ENCODE peak calls at places on chromosomes 3 and 15, in six cellular contexts. Y is fibroblast of lung, W is astrocyte, B is GM13977, G is progenitor cell of endocrine pancreas, O is GM10248. J is an unnamed sample.

GRCh38 chr3:132261501-132261900 is 55.7 kb upstream of the ACP3 start:
- DNase-seq in W (no peak), O (no peak), G (no peak), Y (no peak), B (no peak), J (no peak)

GRCh38 chr3:86995537-86995936 is 4.6 kb upstream of the VGLL3 start:
- DNase-seq in Y (peak; percentile 94), B (no peak), W (peak; percentile 92), G (no peak), O (no peak), J (peak; percentile 48)

GRCh38 chr3:88301273-88302002 is 151.7 kb downstream of the C3orf38 start:
- DNase-seq in G (no peak), Y (peak; percentile 0), B (no peak), W (no peak), O (no peak), J (no peak)

GRCh38 chr15:32104061-32104980 is 74.0 kb downstream of the CHRNA7 start:
- DNase-seq in B (no peak), W (no peak), G (no peak), Y (no peak), O (no peak), J (no peak)

GRCh38 chr15:80779658-80780415 is 667 bp downstream of the CEMIP start:
- DNase-seq in G (no peak), W (peak; percentile 29), O (no peak), Y (peak; percentile 45), B (peak; percentile 31), J (no peak)

GRCh38 chr15:84992157-84992940 is 10.7 kb downstream of the PDE8A start:
- DNase-seq in G (no peak), O (no peak), Y (peak; percentile 94), W (peak; percentile 93), B (no peak), J (no peak)

GRCh38 chr15:70892912-70893560 is 410 bp downstream of the LRRC49 start:
- DNase-seq in G (no peak), W (peak; percentile 41), Y (peak; percentile 65), O (peak; percentile 38), B (no peak), J (peak; percentile 41)

GRCh38 chr3:66812126-66812525 is 186.0 kb upstream of the KBTBD8 start:
- DNase-seq in O (no peak), B (no peak), W (peak; percentile 61), Y (peak; percentile 70), G (no peak), J (no peak)

GRCh38 chr3:197309528-197310361 is 11.3 kb upstream of the DLG1 start:
- DNase-seq in G (no peak), W (peak; percentile 95), O (no peak), B (no peak), Y (peak; percentile 95), J (peak; percentile 79)

GRCh38 chr3:14468621-14468981 is 66.2 kb downstream of the SLC6A6 start:
- DNase-seq in B (no peak), O (no peak), W (no peak), Y (no peak), G (no peak), J (no peak)

GRCh38 chr15:99100245-99101173 is 4.4 kb upstream of the SYNM start:
- DNase-seq in G (peak; percentile 75), O (peak; percentile 69), Y (peak; percentile 63), W (peak; percentile 35), B (peak; percentile 68), J (no peak)

GRCh38 chr3:52262447-52262846 is 16.0 kb downstream of the WDR82 start:
- DNase-seq in B (no peak), G (no peak), W (no peak), Y (no peak), O (no peak), J (no peak)
- TF ChIP-seq CTCF in B (no peak), G (no peak), W (no peak), Y (no peak), O (no peak), J (no peak)

GRCh38 chr3:6099458-6100137 is 761.3 kb upstream of the GRM7 start:
- DNase-seq in B (no peak), O (no peak), W (no peak), G (no peak), Y (no peak), J (no peak)

GRCh38 chr3:6108957-6109356 is 752.0 kb upstream of the GRM7 start:
- DNase-seq in O (no peak), B (no peak), W (no peak), G (no peak), Y (no peak), J (no peak)

GRCh38 chr3:6110451-6110850 is 750.5 kb upstream of the GRM7 start:
- DNase-seq in W (no peak), G (no peak), Y (no peak), B (no peak), O (no peak), J (no peak)

DNA sequence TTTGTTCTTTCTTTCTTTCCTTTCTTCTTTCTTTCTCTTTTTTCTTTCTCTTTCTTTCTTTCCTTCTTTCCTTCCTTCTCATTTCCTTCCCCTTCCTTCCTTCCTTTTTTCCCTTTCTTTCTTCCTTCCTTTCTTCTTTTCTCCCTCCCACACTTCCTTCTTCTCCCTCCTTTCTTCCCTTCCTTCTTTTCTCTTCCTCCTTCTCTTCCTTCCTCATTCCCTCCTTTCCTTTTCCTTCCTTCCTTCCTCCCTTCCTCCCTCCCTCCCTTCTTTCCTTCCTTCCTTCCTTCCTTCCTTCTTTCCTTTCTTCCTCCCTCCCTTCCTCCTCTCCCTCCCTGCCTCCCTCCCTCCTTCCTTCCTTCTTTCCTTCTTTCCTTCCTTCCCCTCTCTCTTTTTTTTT is 755.7 kb upstream of the GRM7 start:
- DNase-seq in W (no peak), Y (no peak), G (no peak), B (no peak), O (no peak), J (no peak)
- TF ChIP-seq CTCF in W (no peak), Y (no peak), G (no peak), B (no peak), O (no peak), J (no peak)

GRCh38 chr3:126952983-126953660 is 29.8 kb upstream of the PLXNA1 start:
- DNase-seq in Y (no peak), W (no peak), O (no peak), B (no peak), G (no peak), J (no peak)

GRCh38 chr3:126954141-126954845 is 28.6 kb upstream of the PLXNA1 start:
- DNase-seq in G (no peak), W (no peak), O (peak; percentile 71), B (peak; percentile 71), Y (no peak), J (no peak)

GRCh38 chr3:126948980-126949535 is 33.9 kb upstream of the PLXNA1 start:
- DNase-seq in Y (no peak), W (no peak), G (no peak), B (no peak), O (no peak), J (no peak)

GRCh38 chr3:126952261-126952982 is 30.5 kb upstream of the PLXNA1 start:
- DNase-seq in W (no peak), O (no peak), G (no peak), B (no peak), Y (no peak), J (no peak)

GRCh38 chr3:126951561-126951960 is 31.4 kb upstream of the PLXNA1 start:
- DNase-seq in O (no peak), W (no peak), G (no peak), Y (no peak), B (no peak), J (no peak)
- TF ChIP-seq CTCF in O (no peak), W (no peak), G (no peak), Y (no peak), B (no peak), J (no peak)

DNA sequence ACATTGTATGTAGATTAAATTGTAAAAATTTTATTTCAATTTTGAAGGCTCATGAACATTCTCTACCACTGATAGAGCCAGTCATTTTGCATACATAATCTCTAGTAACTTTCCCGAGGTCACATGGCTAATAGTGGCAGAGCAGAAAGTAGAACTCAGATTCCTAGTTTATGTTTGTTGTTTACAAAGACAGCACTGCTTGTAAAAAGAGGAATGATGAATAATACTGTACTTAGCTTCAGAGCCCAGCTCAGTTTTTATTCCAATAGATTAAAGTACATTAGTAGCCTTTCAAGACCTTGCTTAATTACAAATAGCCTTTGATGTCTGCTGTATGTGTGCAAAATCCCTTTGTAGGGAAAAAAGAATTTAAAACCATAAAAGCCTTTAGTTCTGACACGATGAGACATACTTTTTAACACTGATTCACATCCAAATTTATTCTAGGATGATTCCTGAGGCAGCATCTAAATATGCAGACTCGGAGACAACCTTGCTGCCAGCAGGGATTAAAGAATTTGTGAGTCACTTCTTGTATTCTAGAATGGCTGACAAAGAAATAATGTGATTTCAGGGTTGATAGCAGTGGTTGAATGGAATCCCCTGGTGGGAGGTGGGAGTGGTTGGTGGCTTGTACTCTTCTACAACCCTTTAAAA is 324.2 kb upstream of the TGFBR2 start:
- DNase-seq in O (no peak), Y (peak; percentile 99), B (no peak), G (no peak), W (peak; percentile 99), J (peak; percentile 23)
- TF ChIP-seq CTCF in O (no peak), Y (no peak), B (no peak), G (no peak), W (no peak), J (no peak)

DNA sequence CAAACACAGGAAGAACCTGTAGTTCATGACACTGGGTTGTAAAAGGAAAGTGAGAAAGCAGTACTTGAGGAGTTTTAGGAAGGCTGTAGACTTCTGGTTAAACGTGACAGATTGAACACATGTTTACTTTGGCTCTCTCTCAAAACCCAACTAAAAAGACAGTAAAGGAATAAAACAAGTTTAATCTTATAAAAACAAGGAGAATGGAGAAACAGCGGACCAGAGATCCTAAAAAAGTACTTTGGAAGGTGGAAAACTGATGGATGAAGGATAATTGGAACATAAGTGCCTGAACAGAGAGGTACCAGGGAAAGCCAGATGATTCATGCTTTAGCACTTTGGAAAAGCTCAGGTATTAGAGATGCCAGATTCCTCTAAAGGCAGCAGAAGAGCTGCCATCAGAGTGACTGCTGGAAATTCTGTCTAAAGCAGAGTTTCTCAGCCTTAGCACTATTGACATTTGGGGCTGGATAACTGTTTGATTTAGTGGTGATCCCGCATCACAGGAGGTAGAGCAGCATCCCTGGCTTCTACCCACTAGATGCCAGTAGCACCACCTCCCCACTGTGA is 182.9 kb upstream of the RORA start:
- DNase-seq in W (no peak), O (no peak), B (no peak), Y (no peak), G (no peak), J (no peak)
- TF ChIP-seq CTCF in W (no peak), O (no peak), B (no peak), Y (no peak), G (no peak), J (no peak)

J was measured in AG09319.